ENCODE peak calls at places on chromosomes 16 and 17, in eight cellular contexts. One of them, this sample, is unnamed.

GRCh38 chr17:21014498-21014897 is 28.3 kb downstream of the USP22 start:
- DNase-seq in aorta: no peak
- DNase-seq in brain microvascular endothelial cell: no peak
- DNase-seq in ACHN: no peak
- DNase-seq in HT-29: no peak
- DNase-seq in activated CD8-positive, alpha-beta T cell treated with anti-CD3 and anti-CD28 coated beads for 36 hours: no peak
- DNase-seq in mucosa of gallbladder: no peak
- DNase-seq in Right ventricle myocardium superior: no peak
- DNase-seq in this sample: no peak

GRCh38 chr16:54270711-54271110 is 15.9 kb downstream of the IRX3 start:
- DNase-seq in aorta: no peak
- DNase-seq in brain microvascular endothelial cell: no peak
- DNase-seq in ACHN: no peak
- DNase-seq in HT-29: no peak
- DNase-seq in activated CD8-positive, alpha-beta T cell treated with anti-CD3 and anti-CD28 coated beads for 36 hours: no peak
- DNase-seq in mucosa of gallbladder: no peak
- DNase-seq in Right ventricle myocardium superior: no peak
- DNase-seq in this sample: no peak

GRCh38 chr16:26672206-26672605 is 394.5 kb upstream of the C16orf82 start:
- DNase-seq in aorta: no peak
- DNase-seq in brain microvascular endothelial cell: no peak
- DNase-seq in ACHN: no peak
- DNase-seq in HT-29: no peak
- DNase-seq in activated CD8-positive, alpha-beta T cell treated with anti-CD3 and anti-CD28 coated beads for 36 hours: peak
- DNase-seq in mucosa of gallbladder: no peak
- DNase-seq in Right ventricle myocardium superior: no peak
- DNase-seq in this sample: no peak

GRCh38 chr16:8402981-8403853 is 187.1 kb downstream of the TMEM114 start:
- DNase-seq in aorta: no peak
- DNase-seq in brain microvascular endothelial cell: no peak
- DNase-seq in ACHN: no peak
- DNase-seq in HT-29: no peak
- DNase-seq in activated CD8-positive, alpha-beta T cell treated with anti-CD3 and anti-CD28 coated beads for 36 hours: no peak
- DNase-seq in mucosa of gallbladder: peak
- DNase-seq in Right ventricle myocardium superior: no peak
- DNase-seq in this sample: no peak

GRCh38 chr17:41167561-41167960 is 460 bp downstream of the KRTAP4-3 start:
- DNase-seq in aorta: peak
- DNase-seq in brain microvascular endothelial cell: no peak
- DNase-seq in ACHN: no peak
- DNase-seq in HT-29: no peak
- DNase-seq in activated CD8-positive, alpha-beta T cell treated with anti-CD3 and anti-CD28 coated beads for 36 hours: no peak
- DNase-seq in mucosa of gallbladder: no peak
- DNase-seq in Right ventricle myocardium superior: no peak
- DNase-seq in this sample: no peak

GRCh38 chr17:50919321-50920040 is 53.3 kb upstream of the TOB1 start:
- DNase-seq in aorta: peak
- DNase-seq in brain microvascular endothelial cell: peak
- DNase-seq in ACHN: peak
- DNase-seq in HT-29: peak
- DNase-seq in activated CD8-positive, alpha-beta T cell treated with anti-CD3 and anti-CD28 coated beads for 36 hours: peak
- DNase-seq in mucosa of gallbladder: peak
- DNase-seq in Right ventricle myocardium superior: peak
- DNase-seq in this sample: peak

GRCh38 chr16:75080205-75081029 is 36.2 kb downstream of the LDHD start:
- DNase-seq in aorta: no peak
- DNase-seq in brain microvascular endothelial cell: peak
- DNase-seq in ACHN: no peak
- DNase-seq in HT-29: no peak
- DNase-seq in activated CD8-positive, alpha-beta T cell treated with anti-CD3 and anti-CD28 coated beads for 36 hours: no peak
- DNase-seq in mucosa of gallbladder: no peak
- DNase-seq in Right ventricle myocardium superior: no peak
- DNase-seq in this sample: peak

GRCh38 chr17:57264250-57264649 is 7.9 kb downstream of the MSI2 start:
- DNase-seq in aorta: no peak
- DNase-seq in brain microvascular endothelial cell: no peak
- DNase-seq in ACHN: no peak
- DNase-seq in HT-29: no peak
- DNase-seq in activated CD8-positive, alpha-beta T cell treated with anti-CD3 and anti-CD28 coated beads for 36 hours: no peak
- DNase-seq in mucosa of gallbladder: no peak
- DNase-seq in Right ventricle myocardium superior: no peak
- DNase-seq in this sample: no peak

GRCh38 chr17:58335779-58336455 is 7.3 kb upstream of the TSPOAP1 start:
- DNase-seq in aorta: no peak
- DNase-seq in brain microvascular endothelial cell: no peak
- DNase-seq in ACHN: no peak
- DNase-seq in HT-29: peak
- DNase-seq in activated CD8-positive, alpha-beta T cell treated with anti-CD3 and anti-CD28 coated beads for 36 hours: peak
- DNase-seq in mucosa of gallbladder: no peak
- DNase-seq in Right ventricle myocardium superior: no peak
- DNase-seq in this sample: peak

GRCh38 chr17:77491921-77492445 is 351.2 kb downstream of the SEC14L1 start:
- DNase-seq in aorta: peak
- DNase-seq in brain microvascular endothelial cell: no peak
- DNase-seq in ACHN: no peak
- DNase-seq in HT-29: no peak
- DNase-seq in activated CD8-positive, alpha-beta T cell treated with anti-CD3 and anti-CD28 coated beads for 36 hours: peak
- DNase-seq in mucosa of gallbladder: no peak
- DNase-seq in Right ventricle myocardium superior: no peak
- DNase-seq in this sample: no peak

GRCh38 chr17:61203765-61204164 is 195.9 kb upstream of the TBX2 start:
- DNase-seq in aorta: no peak
- DNase-seq in brain microvascular endothelial cell: no peak
- DNase-seq in ACHN: no peak
- DNase-seq in HT-29: no peak
- DNase-seq in activated CD8-positive, alpha-beta T cell treated with anti-CD3 and anti-CD28 coated beads for 36 hours: no peak
- DNase-seq in mucosa of gallbladder: no peak
- DNase-seq in Right ventricle myocardium superior: no peak
- DNase-seq in this sample: no peak

GRCh38 chr16:85420501-85421337 is 192.4 kb upstream of the GSE1 start:
- DNase-seq in aorta: peak
- DNase-seq in brain microvascular endothelial cell: no peak
- DNase-seq in ACHN: peak
- DNase-seq in HT-29: peak
- DNase-seq in activated CD8-positive, alpha-beta T cell treated with anti-CD3 and anti-CD28 coated beads for 36 hours: peak
- DNase-seq in mucosa of gallbladder: no peak
- DNase-seq in Right ventricle myocardium superior: peak
- DNase-seq in this sample: peak

GRCh38 chr16:4651842-4652241 is 27.2 kb downstream of the MGRN1 start:
- DNase-seq in aorta: no peak
- DNase-seq in brain microvascular endothelial cell: no peak
- DNase-seq in ACHN: no peak
- DNase-seq in HT-29: no peak
- DNase-seq in activated CD8-positive, alpha-beta T cell treated with anti-CD3 and anti-CD28 coated beads for 36 hours: no peak
- DNase-seq in mucosa of gallbladder: no peak
- DNase-seq in Right ventricle myocardium superior: no peak
- DNase-seq in this sample: no peak

GRCh38 chr17:66673668-66674276 is 161.1 kb upstream of the CACNG5 start:
- DNase-seq in aorta: no peak
- DNase-seq in brain microvascular endothelial cell: peak
- DNase-seq in ACHN: peak
- DNase-seq in HT-29: peak
- DNase-seq in activated CD8-positive, alpha-beta T cell treated with anti-CD3 and anti-CD28 coated beads for 36 hours: peak
- DNase-seq in mucosa of gallbladder: peak
- DNase-seq in Right ventricle myocardium superior: no peak
- DNase-seq in this sample: peak

GRCh38 chr17:29241015-29241963 is 5.4 kb upstream of the CRYBA1 start:
- DNase-seq in aorta: peak
- DNase-seq in brain microvascular endothelial cell: peak
- DNase-seq in ACHN: peak
- DNase-seq in HT-29: peak
- DNase-seq in activated CD8-positive, alpha-beta T cell treated with anti-CD3 and anti-CD28 coated beads for 36 hours: peak
- DNase-seq in mucosa of gallbladder: peak
- DNase-seq in Right ventricle myocardium superior: peak
- DNase-seq in this sample: peak

GRCh38 chr17:54662978-54663876 is 237.4 kb upstream of the TOM1L1 start:
- DNase-seq in aorta: peak
- DNase-seq in brain microvascular endothelial cell: no peak
- DNase-seq in ACHN: no peak
- DNase-seq in HT-29: no peak
- DNase-seq in activated CD8-positive, alpha-beta T cell treated with anti-CD3 and anti-CD28 coated beads for 36 hours: no peak
- DNase-seq in mucosa of gallbladder: no peak
- DNase-seq in Right ventricle myocardium superior: no peak
- DNase-seq in this sample: no peak

GRCh38 chr17:35214631-35215273 is 20.6 kb upstream of the SLC35G3 start:
- DNase-seq in aorta: no peak
- DNase-seq in brain microvascular endothelial cell: no peak
- DNase-seq in ACHN: no peak
- DNase-seq in HT-29: no peak
- DNase-seq in activated CD8-positive, alpha-beta T cell treated with anti-CD3 and anti-CD28 coated beads for 36 hours: peak
- DNase-seq in mucosa of gallbladder: no peak
- DNase-seq in Right ventricle myocardium superior: no peak
- DNase-seq in this sample: no peak

GRCh38 chr17:79866791-79867190 is 27.6 kb upstream of the CBX4 start:
- DNase-seq in aorta: peak
- DNase-seq in brain microvascular endothelial cell: no peak
- DNase-seq in ACHN: no peak
- DNase-seq in HT-29: peak
- DNase-seq in activated CD8-positive, alpha-beta T cell treated with anti-CD3 and anti-CD28 coated beads for 36 hours: no peak
- DNase-seq in mucosa of gallbladder: no peak
- DNase-seq in Right ventricle myocardium superior: no peak
- DNase-seq in this sample: no peak

GRCh38 chr16:54347961-54348360 is 61.4 kb upstream of the IRX3 start:
- DNase-seq in aorta: no peak
- DNase-seq in brain microvascular endothelial cell: no peak
- DNase-seq in ACHN: no peak
- DNase-seq in HT-29: no peak
- DNase-seq in activated CD8-positive, alpha-beta T cell treated with anti-CD3 and anti-CD28 coated beads for 36 hours: no peak
- DNase-seq in mucosa of gallbladder: no peak
- DNase-seq in Right ventricle myocardium superior: no peak
- DNase-seq in this sample: no peak